ENCODE peak calls at places on chromosomes 3 and 15, in six cellular contexts. M is breast epithelium, D is MCF 10A, Q is colonic mucosa, F is NCI-H446, W is cardiac septum. A is an unnamed sample.

GRCh38 chr15:85800460-85801123 is 5.9 kb upstream of the KLHL25 start:
- DNase-seq in W (no peak), Q (peak), F (peak), D (peak), M (peak), A (peak)

GRCh38 chr15:70424937-70425411 is 327.3 kb upstream of the TLE3 start:
- DNase-seq in D (no peak), Q (no peak), F (no peak), M (no peak), W (no peak), A (no peak)

GRCh38 chr3:60025071-60026055 is 975.5 kb upstream of the CFAP20DC start:
- DNase-seq in F (no peak), D (no peak), M (no peak), Q (no peak), W (no peak), A (no peak)

GRCh38 chr3:121592856-121593702 is at the start of gene FBXO40:
- DNase-seq in F (no peak), M (no peak), W (no peak), Q (peak), D (no peak), A (no peak)

GRCh38 chr3:15797600-15798303 is at the start of gene ANKRD28:
- DNase-seq in F (peak), M (no peak), Q (peak), D (peak), W (no peak), A (peak)

GRCh38 chr3:112092439-112093179 is 6.4 kb downstream of the C3orf52 start:
- DNase-seq in W (no peak), M (no peak), F (no peak), Q (peak), D (no peak), A (no peak)

GRCh38 chr15:59501531-59502113 is 63.6 kb downstream of the FAM81A start:
- DNase-seq in D (peak), F (no peak), Q (peak), M (no peak), W (no peak), A (peak)

GRCh38 chr3:159062734-159063410 is 261.0 kb downstream of the MFSD1 start:
- DNase-seq in Q (no peak), M (no peak), F (no peak), D (no peak), W (no peak), A (no peak)

GRCh38 chr15:44568338-44568737 is 31.4 kb downstream of the EIF3J start:
- DNase-seq in F (no peak), W (no peak), Q (no peak), M (no peak), D (no peak), A (no peak)

GRCh38 chr3:119156868-119157267 is 10.9 kb downstream of the TEX55 start:
- DNase-seq in W (no peak), D (no peak), F (no peak), M (no peak), Q (no peak), A (no peak)

GRCh38 chr15:64249406-64249805 is 86.6 kb upstream of the PPIB start:
- DNase-seq in D (no peak), W (no peak), M (no peak), Q (no peak), F (no peak), A (no peak)

GRCh38 chr3:14300721-14301377 is 101.6 kb upstream of the SLC6A6 start:
- DNase-seq in W (no peak), Q (no peak), F (no peak), D (no peak), M (no peak), A (no peak)

GRCh38 chr3:21551019-21551418 is 200.0 kb downstream of the ZNF385D start:
- DNase-seq in M (no peak), W (no peak), D (peak), Q (no peak), F (no peak), A (peak)

GRCh38 chr3:52085883-52086282 is 29.5 kb upstream of the DUSP7 start:
- DNase-seq in M (no peak), F (no peak), D (no peak), W (no peak), Q (no peak), A (no peak)

GRCh38 chr3:107870096-107870495 is 220.7 kb downstream of the CD47 start:
- DNase-seq in Q (no peak), W (no peak), F (no peak), D (no peak), M (no peak), A (no peak)